ENCODE peak calls at places on chromosomes 12 and 14, in ten cellular contexts. L is transverse colon, R is PC-3, X is cardiac muscle cell, H is HL-60, N is A549, A is left ventricle myocardium inferior, Z is stomach, T is tibial artery, U is NB4. K is an unnamed sample.

GRCh38 chr12:56839489-56840442 is 76.6 kb downstream of the HSD17B6 start:
- DNase-seq in L (peak), R (peak), X (peak), H (peak), N (peak), A (peak), Z (peak), T (peak), U (peak), K (no peak)

GRCh38 chr12:121825041-121825523 is 21.3 kb downstream of the SETD1B start:
- DNase-seq in L (no peak), R (no peak), X (no peak), H (no peak), N (no peak), A (no peak), Z (no peak), T (no peak), U (no peak), K (no peak)

GRCh38 chr12:31517994-31518393 is 72.9 kb downstream of the DENND5B start:
- DNase-seq in L (no peak), R (no peak), X (no peak), H (no peak), N (no peak), A (no peak), Z (no peak), T (no peak), U (no peak), K (no peak)

GRCh38 chr12:94872671-94873367 is 130.7 kb downstream of the NDUFA12 start:
- DNase-seq in L (no peak), R (no peak), X (no peak), H (no peak), N (no peak), A (no peak), Z (no peak), T (no peak), U (peak), K (no peak)

GRCh38 chr12:78269620-78270019 is 438.9 kb downstream of the NAV3 start:
- DNase-seq in L (no peak), R (no peak), X (no peak), H (no peak), N (no peak), A (no peak), Z (no peak), T (no peak), U (no peak), K (no peak)

GRCh38 chr14:40199101-40199500 is 766.9 kb upstream of the FBXO33 start:
- DNase-seq in L (no peak), R (no peak), X (no peak), H (no peak), N (no peak), A (no peak), Z (no peak), T (no peak), U (no peak), K (no peak)

GRCh38 chr14:69346710-69347109 is 51.4 kb downstream of the ERH start:
- DNase-seq in L (peak), R (peak), X (peak), H (no peak), N (peak), A (peak), Z (peak), T (no peak), U (no peak), K (no peak)

GRCh38 chr14:90274808-90275454 is 18.6 kb downstream of the PSMC1 start:
- DNase-seq in L (no peak), R (no peak), X (peak), H (no peak), N (no peak), A (no peak), Z (no peak), T (no peak), U (peak), K (no peak)

GRCh38 chr12:58364389-58365086 is 423.2 kb downstream of the ATP23 start:
- DNase-seq in L (no peak), R (peak), X (peak), H (no peak), N (peak), A (no peak), Z (no peak), T (no peak), U (no peak), K (peak)

GRCh38 chr12:114384746-114385145 is 21.2 kb downstream of the TBX5 start:
- DNase-seq in L (no peak), R (no peak), X (peak), H (no peak), N (no peak), A (no peak), Z (no peak), T (no peak), U (no peak), K (peak)

GRCh38 chr12:118979763-118980406 is 1.5 kb upstream of the SRRM4 start:
- DNase-seq in L (peak), R (peak), X (peak), H (peak), N (peak), A (no peak), Z (peak), T (no peak), U (peak), K (no peak)

GRCh38 chr12:19547258-19547657 is 108.0 kb downstream of the AEBP2 start:
- DNase-seq in L (no peak), R (no peak), X (peak), H (no peak), N (no peak), A (no peak), Z (no peak), T (no peak), U (no peak), K (no peak)

GRCh38 chr14:74491952-74492351 is 1.2 kb downstream of the NPC2 start:
- DNase-seq in L (no peak), R (peak), X (peak), H (no peak), N (peak), A (no peak), Z (no peak), T (peak), U (peak), K (no peak)

GRCh38 chr14:65470404-65470880 is 57.9 kb downstream of the FUT8 start:
- DNase-seq in L (no peak), R (no peak), X (no peak), H (no peak), N (no peak), A (no peak), Z (no peak), T (no peak), U (no peak), K (no peak)

GRCh38 chr12:113345318-113345717 is 10.4 kb upstream of the SLC8B1 start:
- DNase-seq in L (no peak), R (no peak), X (no peak), H (no peak), N (no peak), A (no peak), Z (no peak), T (no peak), U (no peak), K (no peak)

GRCh38 chr14:93800038-93800937 is 12.0 kb upstream of the PRIMA1 start:
- DNase-seq in L (no peak), R (no peak), X (no peak), H (no peak), N (no peak), A (no peak), Z (no peak), T (no peak), U (no peak), K (no peak)

GRCh38 chr14:44846232-44846824 is 115.4 kb downstream of the KLHL28 start:
- DNase-seq in L (no peak), R (peak), X (peak), H (peak), N (peak), A (no peak), Z (no peak), T (no peak), U (peak), K (peak)

GRCh38 chr12:93990832-93991748 is 157.3 kb upstream of the PLXNC1 start:
- DNase-seq in L (no peak), R (no peak), X (peak), H (no peak), N (no peak), A (peak), Z (no peak), T (peak), U (peak), K (peak)

GRCh38 chr12:11879306-11879705 is 191.4 kb upstream of the BCL2L14 start:
- DNase-seq in L (no peak), R (peak), X (peak), H (no peak), N (no peak), A (no peak), Z (no peak), T (no peak), U (no peak), K (peak)

GRCh38 chr12:77625441-77625840 is 205.3 kb upstream of the NAV3 start:
- DNase-seq in L (no peak), R (peak), X (peak), H (no peak), N (no peak), A (no peak), Z (no peak), T (no peak), U (no peak), K (peak)

GRCh38 chr12:24947541-24948451 is 1.1 kb downstream of the BCAT1 start:
- DNase-seq in L (no peak), R (no peak), X (peak), H (no peak), N (no peak), A (no peak), Z (no peak), T (no peak), U (peak), K (no peak)

GRCh38 chr12:115451785-115452736 is 768.1 kb upstream of the TBX3 start:
- DNase-seq in L (no peak), R (peak), X (peak), H (no peak), N (peak), A (peak), Z (peak), T (no peak), U (no peak), K (no peak)

GRCh38 chr14:29016050-29016900 is 249.7 kb downstream of the FOXG1 start:
- DNase-seq in L (no peak), R (peak), X (peak), H (peak), N (no peak), A (no peak), Z (no peak), T (no peak), U (peak), K (no peak)

GRCh38 chr14:26730929-26731618 is 133.2 kb upstream of the NOVA1 start:
- DNase-seq in L (no peak), R (peak), X (peak), H (no peak), N (no peak), A (no peak), Z (no peak), T (no peak), U (peak), K (no peak)

GRCh38 chr14:61472801-61473376 is 151.5 kb downstream of the PRKCH start:
- DNase-seq in L (peak), R (no peak), X (peak), H (no peak), N (no peak), A (no peak), Z (no peak), T (no peak), U (peak), K (no peak)
- H3K4me3 ChIP-seq in L (no peak), R (peak), X (no peak), H (no peak), N (no peak), A (no peak), Z (no peak), T (no peak), U (peak), K (no peak)

GRCh38 chr12:8771072-8771471 is 51.3 kb upstream of the A2ML1 start:
- DNase-seq in L (no peak), R (no peak), X (no peak), H (no peak), N (no peak), A (no peak), Z (no peak), T (no peak), U (no peak), K (no peak)
- TF ChIP-seq CTCF in L (no peak), R (no peak), X (no peak), H (no peak), N (no peak), A (peak), Z (no peak), T (no peak), U (no peak), K (no peak)

GRCh38 chr12:50926415-50926814 is 25.9 kb upstream of the HIGD1C start:
- DNase-seq in L (no peak), R (no peak), X (no peak), H (no peak), N (no peak), A (no peak), Z (no peak), T (no peak), U (no peak), K (no peak)

GRCh38 chr12:50924439-50925341 is 27.7 kb upstream of the HIGD1C start:
- DNase-seq in L (peak), R (peak), X (peak), H (peak), N (no peak), A (peak), Z (peak), T (peak), U (peak), K (peak)

GRCh38 chr12:50924131-50924438 is 28.3 kb upstream of the HIGD1C start:
- DNase-seq in L (no peak), R (peak), X (no peak), H (no peak), N (no peak), A (no peak), Z (no peak), T (no peak), U (no peak), K (no peak)

GRCh38 chr12:50925920-50926319 is 26.4 kb upstream of the HIGD1C start:
- DNase-seq in L (no peak), R (no peak), X (no peak), H (no peak), N (no peak), A (no peak), Z (no peak), T (no peak), U (no peak), K (no peak)

GRCh38 chr12:50925342-50925651 is 27.0 kb upstream of the HIGD1C start:
- DNase-seq in L (peak), R (no peak), X (no peak), H (peak), N (no peak), A (no peak), Z (no peak), T (no peak), U (peak), K (no peak)
- H3K4me3 ChIP-seq in L (peak), R (peak), X (peak), H (peak), N (no peak), A (peak), Z (peak), T (peak), U (peak), K (peak)

DNA sequence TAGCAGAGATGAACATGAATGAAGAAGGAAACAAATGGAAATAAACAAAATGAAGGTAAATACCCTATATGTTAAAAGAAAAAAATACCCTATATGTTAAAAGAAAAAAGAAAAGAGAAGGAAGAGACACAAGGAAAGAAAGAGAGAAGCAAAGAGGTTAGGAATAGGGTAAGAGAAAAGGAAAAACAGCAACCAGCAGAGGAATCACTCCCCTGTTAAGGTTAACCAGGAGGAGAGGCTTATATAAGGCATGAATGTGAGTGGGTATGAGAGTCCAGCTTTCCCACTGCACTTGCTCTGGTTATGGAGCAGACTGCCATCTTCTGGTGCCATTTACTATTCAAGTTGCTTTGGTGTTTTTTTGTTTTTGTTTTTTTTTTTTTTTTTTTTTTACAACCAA is 3.1 kb downstream of the PPP1R3E start:
- DNase-seq in L (no peak), R (peak), X (peak), H (peak), N (peak), A (no peak), Z (no peak), T (no peak), U (peak), K (no peak)
- TF ChIP-seq CTCF in L (no peak), R (peak), X (peak), H (no peak), N (peak), A (peak), Z (no peak), T (peak), U (no peak), K (peak)

GRCh38 chr12:130084359-130084758 is 77.9 kb upstream of the FZD10 start:
- DNase-seq in L (no peak), R (no peak), X (no peak), H (no peak), N (no peak), A (no peak), Z (no peak), T (no peak), U (no peak), K (no peak)

GRCh38 chr12:130088509-130088908 is 73.8 kb upstream of the FZD10 start:
- DNase-seq in L (no peak), R (no peak), X (no peak), H (no peak), N (no peak), A (no peak), Z (no peak), T (no peak), U (no peak), K (no peak)

GRCh38 chr12:130086248-130086647 is 76.0 kb upstream of the FZD10 start:
- DNase-seq in L (no peak), R (no peak), X (no peak), H (no peak), N (no peak), A (no peak), Z (no peak), T (no peak), U (no peak), K (no peak)

GRCh38 chr12:130087222-130087621 is 75.0 kb upstream of the FZD10 start:
- DNase-seq in L (no peak), R (no peak), X (no peak), H (no peak), N (no peak), A (no peak), Z (no peak), T (no peak), U (no peak), K (no peak)

DNA sequence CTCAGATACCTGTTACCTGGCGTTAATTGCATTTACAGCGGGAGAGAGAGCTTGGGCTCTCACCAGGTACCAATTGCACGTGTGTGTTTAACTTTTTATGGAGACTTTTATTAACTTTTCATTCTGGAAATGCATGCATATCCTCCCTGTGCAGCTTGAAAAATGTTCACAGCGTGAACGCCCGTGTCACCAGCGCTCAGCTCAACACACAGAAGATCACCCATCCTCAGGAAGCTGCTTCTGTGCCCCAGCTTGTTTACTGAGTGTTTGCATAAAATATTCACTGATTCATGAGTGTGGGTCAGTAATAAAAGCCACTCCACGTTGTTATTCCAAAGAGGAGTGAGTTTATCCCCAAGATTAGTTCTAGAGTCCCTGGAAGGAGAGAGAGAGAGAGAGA is 75.5 kb upstream of the FZD10 start:
- DNase-seq in L (no peak), R (no peak), X (no peak), H (no peak), N (no peak), A (no peak), Z (no peak), T (no peak), U (no peak), K (no peak)
- H3K4me3 ChIP-seq in L (no peak), R (no peak), X (no peak), H (no peak), N (no peak), A (no peak), Z (no peak), T (no peak), U (no peak), K (no peak)

DNA sequence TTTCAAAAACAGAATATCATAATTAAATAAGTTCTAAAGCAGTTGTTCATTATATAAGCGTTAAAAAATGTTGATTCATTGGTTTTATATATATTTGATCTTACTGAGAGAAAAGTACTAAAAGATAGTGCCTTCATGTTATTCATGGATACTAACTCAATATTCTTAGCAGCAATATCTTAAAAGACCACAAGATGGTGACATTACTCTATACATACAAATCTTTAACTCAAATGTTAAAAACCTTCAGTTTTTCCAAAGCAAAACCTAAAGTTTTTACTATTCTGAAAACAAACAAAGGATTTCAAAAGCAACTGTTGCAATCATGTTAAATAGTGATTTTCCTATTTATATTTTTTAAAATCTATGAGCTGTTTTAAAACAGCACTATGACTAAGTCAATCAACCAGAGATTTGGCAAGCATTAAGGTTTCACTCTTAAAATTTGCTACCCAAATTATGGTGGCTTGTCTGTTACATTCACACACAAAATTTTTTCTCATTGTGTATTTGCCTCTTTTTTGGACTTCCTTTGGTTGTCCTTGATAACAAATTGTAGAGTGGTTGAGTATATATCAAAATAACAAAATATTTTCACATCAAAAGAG is 50.1 kb upstream of the RERGL start:
- DNase-seq in L (no peak), R (peak), X (peak), H (no peak), N (no peak), A (no peak), Z (no peak), T (no peak), U (peak), K (no peak)
- TF ChIP-seq CTCF in L (peak), R (peak), X (peak), H (peak), N (peak), A (peak), Z (no peak), T (peak), U (no peak), K (peak)

GRCh38 chr12:12997734-12998133 is 2.3 kb downstream of the HEBP1 start:
- DNase-seq in L (no peak), R (no peak), X (no peak), H (no peak), N (no peak), A (no peak), Z (no peak), T (no peak), U (no peak), K (no peak)

GRCh38 chr12:12996235-12996634 is 3.8 kb downstream of the HEBP1 start:
- DNase-seq in L (no peak), R (no peak), X (no peak), H (no peak), N (no peak), A (no peak), Z (no peak), T (no peak), U (no peak), K (no peak)

GRCh38 chr12:12999959-13000615 is at the start of gene HEBP1:
- DNase-seq in L (peak), R (peak), X (peak), H (peak), N (peak), A (peak), Z (peak), T (peak), U (peak), K (peak)

GRCh38 chr12:12999276-12999958 is 648 bp downstream of the HEBP1 start:
- DNase-seq in L (peak), R (peak), X (peak), H (no peak), N (peak), A (no peak), Z (no peak), T (no peak), U (no peak), K (no peak)

GRCh38 chr12:12998248-12998647 is 1.8 kb downstream of the HEBP1 start:
- DNase-seq in L (no peak), R (no peak), X (no peak), H (no peak), N (no peak), A (no peak), Z (no peak), T (no peak), U (no peak), K (no peak)
- H3K4me3 ChIP-seq in L (no peak), R (peak), X (no peak), H (no peak), N (no peak), A (peak), Z (no peak), T (no peak), U (no peak), K (no peak)